ENCODE peak calls at places on chromosomes 3 and 15, in ten cellular contexts. H is heart right ventricle, G is GM23338, A is stomach, J is mesendoderm, V is psoas muscle, O is HL-60, Y is ovary, P is neural progenitor cell, W is aorta. I is an unnamed sample.

GRCh38 chr3:188389711-188390346 is 235.9 kb downstream of the LPP start:
- DNase-seq in H (no peak), G (no peak), A (no peak), J (no peak), V (no peak), O (peak; percentile 26), Y (no peak), P (no peak), W (no peak), I (peak; percentile 57)

GRCh38 chr15:98321916-98322315 is 326.4 kb upstream of the IGF1R start:
- DNase-seq in H (no peak), G (no peak), A (no peak), J (peak; percentile 11), V (no peak), O (no peak), Y (no peak), P (no peak), W (no peak), I (peak; percentile 66)

GRCh38 chr15:61116830-61117229 is 112.3 kb downstream of the RORA start:
- DNase-seq in H (no peak), G (no peak), A (no peak), J (peak; percentile 47), V (no peak), O (no peak), Y (no peak), P (peak; percentile 33), W (no peak), I (no peak)

GRCh38 chr3:63927623-63928280 is 15.6 kb upstream of the SCAANT1 start:
- DNase-seq in H (no peak), G (no peak), A (no peak), J (no peak), V (no peak), O (no peak), Y (no peak), P (no peak), W (no peak), I (no peak)

GRCh38 chr15:39188930-39189329 is 391.9 kb upstream of the THBS1 start:
- DNase-seq in H (no peak), G (no peak), A (no peak), J (peak; percentile 30), V (no peak), O (no peak), Y (no peak), P (no peak), W (no peak), I (peak; percentile 48)

GRCh38 chr3:101867521-101867920 is 18.2 kb downstream of the NFKBIZ start:
- DNase-seq in H (no peak), G (no peak), A (no peak), J (no peak), V (no peak), O (no peak), Y (no peak), P (no peak), W (no peak), I (no peak)

GRCh38 chr15:29888651-29889050 is 66.4 kb upstream of the TJP1 start:
- DNase-seq in H (no peak), G (peak; percentile 62), A (no peak), J (peak; percentile 91), V (no peak), O (no peak), Y (no peak), P (peak; percentile 60), W (no peak), I (no peak)

GRCh38 chr3:188170461-188171459 is 16.8 kb downstream of the LPP start:
- DNase-seq in H (no peak), G (no peak), A (no peak), J (no peak), V (no peak), O (no peak), Y (no peak), P (no peak), W (no peak), I (no peak)

GRCh38 chr15:58442122-58442521 is 10.3 kb downstream of the LIPC start:
- DNase-seq in H (no peak), G (no peak), A (no peak), J (no peak), V (no peak), O (no peak), Y (no peak), P (no peak), W (no peak), I (no peak)

GRCh38 chr15:89364341-89364740 is 29.7 kb upstream of the POLG start:
- DNase-seq in H (no peak), G (no peak), A (no peak), J (no peak), V (no peak), O (peak; percentile 77), Y (no peak), P (no peak), W (no peak), I (no peak)

GRCh38 chr3:28013864-28014473 is 227.4 kb upstream of the CMC1 start:
- DNase-seq in H (no peak), G (no peak), A (no peak), J (no peak), V (no peak), O (no peak), Y (no peak), P (no peak), W (no peak), I (no peak)

GRCh38 chr15:89057506-89058133 is 30.6 kb upstream of the ABHD2 start:
- DNase-seq in H (peak; percentile 86), G (peak; percentile 86), A (peak; percentile 90), J (peak; percentile 76), V (peak; percentile 81), O (peak; percentile 25), Y (peak; percentile 82), P (peak; percentile 82), W (peak; percentile 95), I (peak; percentile 69)

GRCh38 chr15:100764778-100765457 is 114.7 kb upstream of the ALDH1A3 start:
- DNase-seq in H (no peak), G (no peak), A (no peak), J (no peak), V (no peak), O (no peak), Y (peak; percentile 12), P (no peak), W (peak; percentile 64), I (no peak)

GRCh38 chr3:48470286-48470685 is 23.7 kb downstream of the ATRIP start:
- DNase-seq in H (no peak), G (no peak), A (no peak), J (no peak), V (no peak), O (no peak), Y (no peak), P (no peak), W (no peak), I (no peak)

GRCh38 chr3:177452487-177452886 is 255.2 kb upstream of the TBL1XR1 start:
- DNase-seq in H (no peak), G (no peak), A (no peak), J (no peak), V (no peak), O (no peak), Y (no peak), P (no peak), W (no peak), I (no peak)

GRCh38 chr3:110261141-110261540 is 810.5 kb upstream of the NECTIN3 start:
- DNase-seq in H (no peak), G (no peak), A (no peak), J (no peak), V (no peak), O (no peak), Y (no peak), P (no peak), W (no peak), I (no peak)

GRCh38 chr15:40338921-40339620 is 1.7 kb downstream of the CCDC9B start:
- DNase-seq in H (no peak), G (no peak), A (no peak), J (peak; percentile 73), V (peak; percentile 65), O (no peak), Y (no peak), P (no peak), W (peak; percentile 89), I (no peak)

GRCh38 chr3:38459499-38460048 is 5.9 kb downstream of the ACVR2B start:
- DNase-seq in H (no peak), G (no peak), A (no peak), J (no peak), V (no peak), O (no peak), Y (no peak), P (no peak), W (no peak), I (no peak)

GRCh38 chr15:67724679-67725365 is 100.5 kb upstream of the SKOR1 start:
- DNase-seq in H (no peak), G (no peak), A (no peak), J (no peak), V (no peak), O (no peak), Y (no peak), P (no peak), W (no peak), I (no peak)

DNA sequence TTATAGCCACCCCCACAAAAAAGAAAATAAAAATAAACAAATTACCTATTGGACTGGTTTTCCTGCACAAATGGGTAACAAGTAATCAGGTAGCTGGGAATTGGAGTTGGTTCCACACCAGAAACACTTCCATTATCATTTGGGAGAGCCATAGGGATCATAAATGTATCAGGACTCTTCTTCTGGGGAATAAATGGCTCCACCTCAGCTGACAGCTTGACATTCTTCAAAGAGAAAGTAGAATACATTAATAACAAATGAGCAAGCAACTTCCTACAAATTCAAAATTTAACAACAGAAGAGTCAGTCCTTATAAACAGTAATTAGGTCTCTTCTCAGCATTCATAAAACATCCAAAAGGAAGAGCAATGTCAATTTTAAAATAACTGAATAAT is 8.7 kb downstream of the SECISBP2L start:
- DNase-seq in H (no peak), G (no peak), A (no peak), J (no peak), V (no peak), O (no peak), Y (no peak), P (no peak), W (no peak), I (no peak)
- H3K27ac ChIP-seq in H (no peak overlapping the region), G (no peak overlapping the region), A (no peak overlapping the region), J (no peak overlapping the region), V (no peak overlapping the region), O (no peak overlapping the region), Y (no peak overlapping the region), P (no peak overlapping the region), W (no peak overlapping the region), I (no peak overlapping the region)

GRCh38 chr3:66719796-66720195 is 219.0 kb upstream of the LRIG1 start:
- DNase-seq in H (no peak), G (no peak), A (no peak), J (no peak), V (no peak), O (no peak), Y (no peak), P (no peak), W (no peak), I (no peak)
- H3K4me3 ChIP-seq in H (no peak overlapping the region), G (no peak overlapping the region), A (no peak overlapping the region), J (no peak overlapping the region), V (no peak overlapping the region), O (no peak overlapping the region), Y (no peak overlapping the region), P (no peak overlapping the region), W (no peak overlapping the region), I (no peak overlapping the region)

GRCh38 chr15:82556315-82557035 is 16.2 kb upstream of the RPS17 start:
- DNase-seq in H (no peak), G (no peak), A (no peak), J (no peak), V (no peak), O (no peak), Y (no peak), P (no peak), W (no peak), I (no peak)
- H3K27ac ChIP-seq in H (no peak overlapping the region), G (no peak overlapping the region), A (no peak overlapping the region), J (no peak overlapping the region), V (no peak overlapping the region), O (no peak overlapping the region), Y (no peak overlapping the region), P (no peak overlapping the region), W (no peak overlapping the region), I (no peak overlapping the region)

GRCh38 chr15:62382046-62382445 is 217.0 kb upstream of the C2CD4B start:
- DNase-seq in H (no peak), G (no peak), A (no peak), J (no peak), V (no peak), O (no peak), Y (no peak), P (no peak), W (no peak), I (no peak)
- H3K4me3 ChIP-seq in H (no peak overlapping the region), G (no peak overlapping the region), A (no peak overlapping the region), J (no peak overlapping the region), V (no peak overlapping the region), O (no peak overlapping the region), Y (no peak overlapping the region), P (no peak overlapping the region), W (no peak overlapping the region), I (no peak overlapping the region)